ENCODE peak calls at places on chromosomes 7 and 10, in five cellular contexts. Y is HCEC 1CT; R is upper lobe of right lung; H is hypothalamus; G is effector memory CD4-positive, alpha-beta T cell. K is an unnamed sample.

GRCh38 chr7:40219917-40220316 is 85.1 kb downstream of the SUGCT start:
- DNase-seq in R (no peak), H (no peak), Y (peak), G (no peak), K (no peak)

GRCh38 chr7:9071160-9071762 is 637.9 kb downstream of the NXPH1 start:
- DNase-seq in R (no peak), H (no peak), G (no peak), Y (no peak), K (no peak)

GRCh38 chr10:71648595-71649320 is 70.8 kb downstream of the C10orf105 start:
- DNase-seq in G (no peak), Y (no peak), H (no peak), R (no peak), K (no peak)

GRCh38 chr10:78331391-78331922 is 297.8 kb downstream of the RPS24 start:
- DNase-seq in G (no peak), H (no peak), Y (peak), R (no peak), K (no peak)

GRCh38 chr10:121696854-121697253 is 98.6 kb upstream of the FGFR2 start:
- DNase-seq in R (no peak), Y (peak), G (no peak), H (no peak), K (no peak)

GRCh38 chr10:32445036-32445435 is 904 bp upstream of the CCDC7 start:
- DNase-seq in R (no peak), G (no peak), H (no peak), Y (no peak), K (no peak)

GRCh38 chr7:134939136-134939535 is 47.2 kb upstream of the AGBL3 start:
- DNase-seq in G (no peak), Y (no peak), R (no peak), H (no peak), K (no peak)

GRCh38 chr10:15558136-15558535 is 161.6 kb downstream of the ITGA8 start:
- DNase-seq in G (no peak), R (no peak), H (no peak), Y (no peak), K (no peak)

GRCh38 chr10:49080071-49080470 is 35.3 kb downstream of the VSTM4 start:
- DNase-seq in H (no peak), G (no peak), Y (no peak), R (peak), K (no peak)

GRCh38 chr7:94088560-94088959 is 84.4 kb upstream of the BET1 start:
- DNase-seq in R (no peak), Y (peak), G (no peak), H (no peak), K (no peak)

GRCh38 chr7:150820148-150820547 is 19.6 kb downstream of the TMEM176A start:
- DNase-seq in H (no peak), Y (no peak), R (no peak), G (no peak), K (no peak)

GRCh38 chr10:13528138-13528874 is 508 bp downstream of the BEND7 start:
- DNase-seq in H (no peak), R (peak), Y (no peak), G (no peak), K (no peak)

GRCh38 chr7:43872401-43873165 is 3.3 kb upstream of the MRPS24 start:
- DNase-seq in Y (peak), H (no peak), R (no peak), G (no peak), K (no peak)

GRCh38 chr10:11341253-11341652 is 270.2 kb downstream of the USP6NL start:
- DNase-seq in H (no peak), R (no peak), Y (no peak), G (no peak), K (no peak)

GRCh38 chr10:5442056-5442989 is 30.0 kb downstream of the NET1 start:
- DNase-seq in R (no peak), G (no peak), Y (peak), H (no peak), K (peak)

GRCh38 chr7:26857534-26858228 is 6.7 kb downstream of the SKAP2 start:
- DNase-seq in H (no peak), R (no peak), G (no peak), Y (no peak), K (no peak)

GRCh38 chr7:121510302-121510701 is 114.2 kb upstream of the FAM3C start:
- DNase-seq in Y (no peak), G (no peak), R (no peak), H (no peak), K (no peak)

GRCh38 chr7:98836811-98837631 is 32.8 kb downstream of the TMEM130 start:
- DNase-seq in R (no peak), H (no peak), G (no peak), Y (peak), K (no peak)

GRCh38 chr10:3785251-3785848 is 341 bp upstream of the KLF6 start:
- DNase-seq in H (peak), G (peak), R (peak), Y (peak), K (peak)

GRCh38 chr7:98617051-98617959 is at the start of gene NPTX2:
- DNase-seq in H (no peak), R (peak), G (no peak), Y (no peak), K (no peak)

GRCh38 chr7:56026538-56026937 is 24.7 kb downstream of the PSPH start:
- DNase-seq in R (no peak), H (no peak), Y (no peak), G (no peak), K (no peak)

GRCh38 chr10:42880255-42880620 is 97.6 kb downstream of the BMS1 start:
- DNase-seq in H (no peak), G (no peak), R (no peak), Y (no peak), K (no peak)

GRCh38 chr10:50347394-50347802 is 96.1 kb upstream of the ASAH2 start:
- DNase-seq in H (no peak), R (no peak), Y (no peak), G (no peak), K (no peak)

GRCh38 chr10:20891338-20891714 is 5.8 kb downstream of the NEBL start:
- DNase-seq in Y (no peak), R (no peak), H (no peak), G (no peak), K (no peak)

GRCh38 chr10:116026315-116026714 is 246.7 kb downstream of the GFRA1 start:
- DNase-seq in H (no peak), R (no peak), Y (no peak), G (no peak), K (no peak)

GRCh38 chr10:109861051-109861450 is 62.3 kb downstream of the XPNPEP1 start:
- DNase-seq in H (no peak), Y (no peak), G (no peak), R (no peak), K (no peak)

GRCh38 chr10:113520606-113521481 is 32.0 kb upstream of the HABP2 start:
- DNase-seq in G (no peak), H (no peak), Y (peak), R (no peak), K (no peak)

GRCh38 chr7:96649981-96650380 is 59.7 kb downstream of the SEM1 start:
- DNase-seq in G (no peak), R (no peak), H (no peak), Y (peak), K (no peak)

GRCh38 chr7:103524042-103524907 is 78.3 kb upstream of the SLC26A5 start:
- DNase-seq in Y (peak), G (no peak), R (no peak), H (no peak), K (no peak)

GRCh38 chr7:137462074-137462715 is 118.7 kb upstream of the PTN start:
- DNase-seq in R (no peak), G (no peak), Y (peak), H (no peak), K (no peak)